ENCODE peak calls at places on chromosomes 3 and 15, in nine cellular contexts. E is CD4-positive, alpha-beta memory T cell; W is activated CD8-positive, alpha-beta memory T cell treated with anti-CD3 and anti-CD28 coated beads, Interleukin-2, amount 10 ng/mL, durations not matched to agents 7 days and 5 days; J is NCI-H1092; I is stimulated activated CD4-positive, alpha-beta T cell treated with anti-CD3 and anti-CD28 coated beads, Interleukin-2, amount 100 ng/mL, for 48 hours; Y is WERI-Rb-1; F is A549; Z is IMR-90; A is stimulated activated CD8-positive, alpha-beta memory T cell treated with anti-CD3 and anti-CD28 coated beads, Interleukin-4, amount 100 ng/mL, for 1 hour. V is an unnamed sample.

GRCh38 chr15:44718180-44718926 is 7.0 kb downstream of the B2M start:
- DNase-seq in E (no peak), W (no peak), J (no peak), I (no peak), Y (no peak), F (no peak), Z (no peak), A (no peak), V (no peak)

GRCh38 chr15:63551400-63551799 is 45.8 kb upstream of the FBXL22 start:
- DNase-seq in E (no peak), W (no peak), J (no peak), I (no peak), Y (no peak), F (no peak), Z (peak), A (no peak), V (no peak)

GRCh38 chr3:151976211-151977050 is 103.0 kb downstream of the SUCNR1 start:
- DNase-seq in E (no peak), W (no peak), J (no peak), I (no peak), Y (no peak), F (peak), Z (peak), A (no peak), V (no peak)

GRCh38 chr3:53184701-53185100 is 23.7 kb downstream of the PRKCD start:
- DNase-seq in E (no peak), W (no peak), J (no peak), I (no peak), Y (no peak), F (no peak), Z (no peak), A (no peak), V (no peak)

GRCh38 chr15:26738996-26739395 is 33.9 kb downstream of the GABRB3 start:
- DNase-seq in E (no peak), W (no peak), J (no peak), I (no peak), Y (no peak), F (no peak), Z (no peak), A (no peak), V (no peak)

GRCh38 chr15:38028869-38029268 is 94.4 kb downstream of the TMCO5A start:
- DNase-seq in E (no peak), W (no peak), J (no peak), I (no peak), Y (no peak), F (no peak), Z (peak), A (no peak), V (no peak)

GRCh38 chr3:23886311-23886710 is 30.5 kb downstream of the NKIRAS1 start:
- DNase-seq in E (no peak), W (no peak), J (no peak), I (no peak), Y (no peak), F (no peak), Z (no peak), A (no peak), V (no peak)

GRCh38 chr3:111831840-111832239 is 27.2 kb upstream of the PHLDB2 start:
- DNase-seq in E (peak), W (peak), J (no peak), I (peak), Y (no peak), F (no peak), Z (no peak), A (no peak), V (no peak)

GRCh38 chr3:29696311-29696710 is 415.4 kb downstream of the RBMS3 start:
- DNase-seq in E (no peak), W (no peak), J (no peak), I (no peak), Y (no peak), F (no peak), Z (no peak), A (no peak), V (no peak)

GRCh38 chr3:171028025-171028778 is 1.7 kb upstream of the SLC2A2 start:
- DNase-seq in E (peak), W (peak), J (no peak), I (peak), Y (peak), F (no peak), Z (peak), A (no peak), V (no peak)